ENCODE peak calls at places on chromosomes 2 and 18, in five cellular contexts. B is pancreas; M is CD4-positive, alpha-beta T cell; Y is transverse colon; N is WERI-Rb-1. P is an unnamed sample. For H3K9me3, the result is how much of the 10 kb centered on the place peaks cover.

GRCh38 chr2:198321522-198322088 is 517.2 kb downstream of the PLCL1 start:
- DNase-seq in N (no peak), M (no peak), B (no peak), Y (no peak), P (no peak)

GRCh38 chr2:232850039-232850438 is 20.0 kb upstream of the SNORC start:
- DNase-seq in B (no peak), N (no peak), M (no peak), Y (no peak), P (no peak)

GRCh38 chr2:241951920-241952319 is 82.4 kb downstream of the RTP5 start:
- DNase-seq in M (no peak), B (no peak), N (no peak), Y (peak), P (no peak)

GRCh38 chr2:111244864-111245263 is 124.2 kb downstream of the BCL2L11 start:
- DNase-seq in B (no peak), N (no peak), M (no peak), Y (no peak), P (no peak)

GRCh38 chr2:113124181-113124961 is 3.0 kb upstream of the IL1RN start:
- DNase-seq in N (no peak), M (no peak), Y (no peak), B (no peak), P (no peak)

GRCh38 chr2:3199660-3200345 is 177.8 kb downstream of the EIPR1 start:
- DNase-seq in N (no peak), Y (no peak), B (no peak), M (no peak), P (no peak)

GRCh38 chr2:46014911-46015654 is 282.1 kb upstream of the EPAS1 start:
- DNase-seq in Y (no peak), B (no peak), N (no peak), M (no peak), P (no peak)

GRCh38 chr2:173775440-173775839 is 189.7 kb downstream of the SP3 start:
- DNase-seq in B (no peak), Y (no peak), M (no peak), N (no peak), P (no peak)

GRCh38 chr2:161782615-161783014 is 158.4 kb downstream of the SLC4A10 start:
- DNase-seq in M (no peak), N (no peak), Y (no peak), B (no peak), P (no peak)

GRCh38 chr2:14016289-14016955 is 616.1 kb upstream of the LRATD1 start:
- DNase-seq in M (no peak), B (no peak), Y (no peak), N (no peak), P (no peak)

GRCh38 chr2:106849253-106849652 is 36.7 kb downstream of the ST6GAL2 start:
- DNase-seq in Y (no peak), N (no peak), M (no peak), B (no peak), P (no peak)

GRCh38 chr2:85710687-85711577 is 16.8 kb downstream of the GNLY start:
- DNase-seq in B (no peak), Y (peak), M (no peak), N (no peak), P (no peak)

GRCh38 chr2:69810550-69810949 is 18.9 kb upstream of the GMCL1 start:
- DNase-seq in Y (no peak), N (no peak), M (no peak), B (no peak), P (peak)

GRCh38 chr18:3500016-3500415 is 50.0 kb downstream of the TGIF1 start:
- DNase-seq in Y (no peak), N (no peak), B (no peak), M (no peak), P (no peak)

GRCh38 chr2:71337776-71338175 is 6.2 kb downstream of the ZNF638 start:
- DNase-seq in M (no peak), B (no peak), N (no peak), Y (no peak), P (no peak)

GRCh38 chr2:122705751-122706150 is 950.3 kb downstream of the TSN start:
- DNase-seq in N (no peak), M (no peak), B (no peak), Y (no peak), P (no peak)
- H3K9me3 ChIP-seq in N (under half), M (under half), B (under half), Y (under half), P (under half)

GRCh38 chr2:75453696-75454095 is 107.0 kb downstream of the EVA1A start:
- DNase-seq in Y (no peak), N (no peak), B (no peak), M (no peak), P (no peak)
- TF ChIP-seq CTCF in Y (no peak), N (no peak), B (no peak), M (no peak), P (no peak)

DNA sequence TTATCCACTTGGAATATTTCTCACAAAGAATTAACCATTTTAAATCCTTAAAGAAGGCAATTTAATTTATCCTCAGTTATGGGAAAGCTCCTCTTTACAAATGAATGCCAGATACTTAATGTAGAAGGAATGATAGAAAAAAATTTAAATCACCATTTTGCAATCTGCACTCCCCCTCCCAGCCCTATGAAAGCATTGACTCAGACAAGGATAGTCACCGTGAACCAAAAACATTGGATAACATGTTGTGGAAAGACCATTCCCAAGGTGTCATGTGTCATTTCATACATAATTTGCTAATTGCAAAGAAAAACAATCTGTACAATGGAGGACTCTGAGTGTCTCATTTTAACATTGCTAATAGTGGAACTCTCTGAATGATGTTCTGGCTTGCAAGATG is 421.0 kb downstream of the TXNL1 start:
- DNase-seq in B (no peak), N (no peak), Y (no peak), M (no peak), P (no peak)
- H3K9me3 ChIP-seq in B (under half), N (under half), Y (under half), M (under half), P (under half)

DNA sequence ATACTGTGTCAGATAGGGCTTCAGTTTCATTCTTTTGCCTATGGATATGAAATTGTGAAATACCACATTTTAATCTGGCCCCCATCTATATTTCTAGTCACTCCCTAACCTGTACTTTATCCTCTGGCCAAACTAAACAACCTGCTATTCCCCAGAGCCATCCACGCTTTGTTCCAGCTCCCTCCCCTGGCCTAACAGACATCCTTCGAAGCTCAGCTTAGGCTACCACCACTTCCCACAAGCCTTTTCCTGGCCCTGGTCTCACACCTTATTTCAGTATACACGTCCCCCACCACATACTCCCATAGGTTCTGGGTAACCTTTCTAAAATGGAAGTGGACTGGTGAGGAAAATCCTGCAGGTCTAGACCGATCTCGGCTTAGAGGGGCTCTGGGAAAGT is 55.4 kb downstream of the MAP4K3 start:
- DNase-seq in Y (no peak), B (no peak), N (no peak), M (no peak), P (no peak)
- TF ChIP-seq CTCF in Y (no peak), B (no peak), N (no peak), M (no peak), P (no peak)

GRCh38 chr2:239916205-239917127 is 108.7 kb downstream of the NDUFA10 start:
- DNase-seq in Y (no peak), M (no peak), B (no peak), N (no peak), P (peak)
- H3K9me3 ChIP-seq in Y (under half), M (under half), B (under half), N (under half), P (under half)

GRCh38 chr2:68774569-68775271 is 40.1 kb downstream of the ARHGAP25 start:
- DNase-seq in B (peak), Y (peak), N (no peak), M (peak), P (peak)
- TF ChIP-seq CTCF in B (no peak), Y (no peak), N (no peak), M (no peak), P (no peak)

DNA sequence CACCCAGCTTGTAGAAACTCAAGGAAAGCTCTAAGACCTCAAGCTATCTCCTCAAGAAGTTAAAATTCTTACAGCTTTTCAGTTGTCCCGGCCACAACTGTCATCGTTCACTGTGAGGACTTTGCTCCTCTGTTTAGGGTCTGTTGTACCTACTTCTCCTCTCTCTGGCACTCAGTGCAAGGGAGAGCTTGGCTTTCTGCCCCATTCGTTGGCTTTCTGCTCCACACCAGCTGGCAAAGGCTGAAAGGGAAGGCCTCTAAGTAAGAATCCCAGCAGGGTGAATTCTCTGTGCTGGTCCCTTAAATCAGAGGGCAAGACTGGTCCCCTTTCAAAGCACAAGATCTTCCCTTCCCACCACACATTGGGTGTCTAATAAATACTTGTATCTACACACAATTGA is 17.3 kb downstream of the ZBTB7C start:
- DNase-seq in M (no peak), Y (no peak), B (no peak), N (no peak), P (no peak)
- H3K9me3 ChIP-seq in M (under half), Y (under half), B (under half), N (under half), P (under half)

GRCh38 chr2:231387904-231388724 is 7.4 kb upstream of the B3GNT7 start:
- DNase-seq in N (no peak), Y (no peak), M (no peak), B (peak), P (no peak)
- TF ChIP-seq CTCF in N (no peak), Y (no peak), M (no peak), B (no peak), P (no peak)

GRCh38 chr18:78295271-78295670 is 684.3 kb upstream of the SALL3 start:
- DNase-seq in Y (no peak), M (no peak), B (no peak), N (no peak), P (no peak)
- H3K9me3 ChIP-seq in Y (under half), M (under half), B (under half), N (under half), P (under half)

DNA sequence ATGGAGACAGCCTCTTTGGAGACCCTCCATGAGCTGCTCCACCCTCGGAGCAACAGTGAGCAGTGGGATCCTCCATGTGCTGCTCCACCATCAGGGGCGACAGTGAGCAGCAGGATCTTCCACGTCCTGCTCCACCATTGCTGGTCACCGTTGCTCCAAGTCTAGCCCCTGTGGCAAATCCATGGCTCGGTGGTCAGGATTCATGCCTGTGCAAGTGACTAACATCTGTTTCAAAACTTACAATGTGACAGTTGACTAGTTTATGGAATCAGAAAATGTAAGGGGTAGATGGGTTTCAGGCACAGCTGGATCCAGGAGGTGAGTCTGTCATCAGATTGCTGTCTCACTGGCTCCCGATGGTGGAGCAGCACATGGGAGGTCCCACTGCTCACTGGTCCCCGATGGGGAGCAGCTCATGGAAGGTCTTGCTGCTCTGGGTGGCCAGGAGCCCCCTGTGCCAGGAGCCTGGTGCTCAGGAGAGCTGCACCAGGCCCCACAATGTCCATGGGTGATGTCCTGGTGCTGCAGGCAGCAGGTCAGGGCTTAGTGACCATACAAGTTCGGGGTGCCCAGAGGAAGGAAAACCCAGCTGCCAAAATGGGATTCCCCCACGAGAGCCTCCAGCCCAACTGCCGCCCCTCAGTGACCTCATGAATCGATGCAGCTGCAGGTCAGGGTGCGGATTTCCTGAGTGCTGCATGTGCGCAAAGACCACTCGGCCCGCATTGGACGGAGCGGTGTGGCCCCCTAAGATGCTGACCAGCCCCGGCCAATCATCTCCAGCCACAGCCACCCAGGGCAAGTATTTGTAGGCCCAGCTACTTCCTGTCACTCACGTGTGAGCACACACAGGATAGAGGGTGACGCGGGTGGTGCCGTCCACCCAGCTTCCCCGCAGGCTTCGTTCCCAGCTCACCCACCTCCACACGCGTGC is 116.5 kb upstream of the OTOS start:
- DNase-seq in Y (no peak), B (peak), M (no peak), N (no peak), P (no peak)
- TF ChIP-seq CTCF in Y (no peak), B (no peak), M (no peak), N (peak), P (no peak)

P was measured in CD8-positive, alpha-beta T cell.